ENCODE peak calls at places on chromosome 6, in seven cellular contexts. One of them, this sample, is unnamed. For H3K4me1, the result is how much of the 10 kb centered on the place peaks cover.

GRCh38 chr6:8492536-8493125 is 57.3 kb upstream of the SLC35B3 start:
- DNase-seq in stomach: no peak
- DNase-seq in IMR-90: no peak
- DNase-seq in ovary: no peak
- DNase-seq in gastrocnemius medialis: no peak
- DNase-seq in uterus: no peak
- DNase-seq in body of pancreas: no peak
- DNase-seq in this sample: no peak

GRCh38 chr6:105484238-105485161 is 81.6 kb upstream of the PREP start:
- DNase-seq in stomach: no peak
- DNase-seq in IMR-90: peak
- DNase-seq in ovary: no peak
- DNase-seq in gastrocnemius medialis: no peak
- DNase-seq in uterus: no peak
- DNase-seq in body of pancreas: no peak
- DNase-seq in this sample: no peak

GRCh38 chr6:38728203-38728602 is 13.1 kb downstream of the DNAH8 start:
- DNase-seq in stomach: no peak
- DNase-seq in IMR-90: no peak
- DNase-seq in ovary: no peak
- DNase-seq in gastrocnemius medialis: no peak
- DNase-seq in uterus: no peak
- DNase-seq in body of pancreas: no peak
- DNase-seq in this sample: no peak

GRCh38 chr6:446418-447366 is 55.1 kb downstream of the IRF4 start:
- DNase-seq in stomach: no peak
- DNase-seq in IMR-90: no peak
- DNase-seq in ovary: no peak
- DNase-seq in gastrocnemius medialis: no peak
- DNase-seq in uterus: no peak
- DNase-seq in body of pancreas: no peak
- DNase-seq in this sample: no peak

GRCh38 chr6:96907498-96907897 is 9.8 kb upstream of the NDUFAF4 start:
- DNase-seq in stomach: no peak
- DNase-seq in IMR-90: peak
- DNase-seq in ovary: no peak
- DNase-seq in gastrocnemius medialis: no peak
- DNase-seq in uterus: no peak
- DNase-seq in body of pancreas: no peak
- DNase-seq in this sample: no peak

GRCh38 chr6:36964908-36965307 is 10.4 kb downstream of the PI16 start:
- DNase-seq in stomach: no peak
- DNase-seq in IMR-90: no peak
- DNase-seq in ovary: no peak
- DNase-seq in gastrocnemius medialis: no peak
- DNase-seq in uterus: no peak
- DNase-seq in body of pancreas: no peak
- DNase-seq in this sample: no peak

GRCh38 chr6:11538049-11538798 is 675 bp downstream of the TMEM170B start:
- DNase-seq in stomach: peak
- DNase-seq in IMR-90: no peak
- DNase-seq in ovary: peak
- DNase-seq in gastrocnemius medialis: peak
- DNase-seq in uterus: peak
- DNase-seq in body of pancreas: peak
- DNase-seq in this sample: peak

GRCh38 chr6:81933089-81933488 is 180.6 kb upstream of the TENT5A start:
- DNase-seq in stomach: no peak
- DNase-seq in IMR-90: no peak
- DNase-seq in ovary: no peak
- DNase-seq in gastrocnemius medialis: no peak
- DNase-seq in uterus: no peak
- DNase-seq in body of pancreas: no peak
- DNase-seq in this sample: no peak

GRCh38 chr6:2848851-2849250 is 7.2 kb upstream of the SERPINB1 start:
- DNase-seq in stomach: peak
- DNase-seq in IMR-90: no peak
- DNase-seq in ovary: no peak
- DNase-seq in gastrocnemius medialis: no peak
- DNase-seq in uterus: no peak
- DNase-seq in body of pancreas: no peak
- DNase-seq in this sample: no peak

GRCh38 chr6:40399888-40400468 is 187.2 kb downstream of the LRFN2 start:
- DNase-seq in stomach: no peak
- DNase-seq in IMR-90: no peak
- DNase-seq in ovary: no peak
- DNase-seq in gastrocnemius medialis: no peak
- DNase-seq in uterus: no peak
- DNase-seq in body of pancreas: no peak
- DNase-seq in this sample: no peak

GRCh38 chr6:95572098-95572497 is 5.2 kb upstream of the MANEA start:
- DNase-seq in stomach: no peak
- DNase-seq in IMR-90: no peak
- DNase-seq in ovary: no peak
- DNase-seq in gastrocnemius medialis: no peak
- DNase-seq in uterus: no peak
- DNase-seq in body of pancreas: no peak
- DNase-seq in this sample: no peak

GRCh38 chr6:11263185-11263817 is 30.8 kb upstream of the NEDD9 start:
- DNase-seq in stomach: peak
- DNase-seq in IMR-90: peak
- DNase-seq in ovary: peak
- DNase-seq in gastrocnemius medialis: peak
- DNase-seq in uterus: peak
- DNase-seq in body of pancreas: peak
- DNase-seq in this sample: peak

GRCh38 chr6:166313255-166314070 is 5.3 kb upstream of the PRR18 start:
- DNase-seq in stomach: peak
- DNase-seq in IMR-90: peak
- DNase-seq in ovary: no peak
- DNase-seq in gastrocnemius medialis: no peak
- DNase-seq in uterus: no peak
- DNase-seq in body of pancreas: peak
- DNase-seq in this sample: no peak

GRCh38 chr6:148893073-148893472 is 146.2 kb downstream of the UST start:
- DNase-seq in stomach: no peak
- DNase-seq in IMR-90: no peak
- DNase-seq in ovary: no peak
- DNase-seq in gastrocnemius medialis: no peak
- DNase-seq in uterus: no peak
- DNase-seq in body of pancreas: no peak
- DNase-seq in this sample: no peak

GRCh38 chr6:35731414-35731735 is 5.5 kb upstream of the ARMC12 start:
- DNase-seq in stomach: peak
- DNase-seq in IMR-90: peak
- DNase-seq in ovary: peak
- DNase-seq in gastrocnemius medialis: peak
- DNase-seq in uterus: peak
- DNase-seq in body of pancreas: peak
- DNase-seq in this sample: peak

GRCh38 chr6:157556671-157557430 is 175.9 kb downstream of the ZDHHC14 start:
- DNase-seq in stomach: peak
- DNase-seq in IMR-90: no peak
- DNase-seq in ovary: no peak
- DNase-seq in gastrocnemius medialis: no peak
- DNase-seq in uterus: no peak
- DNase-seq in body of pancreas: peak
- DNase-seq in this sample: no peak

GRCh38 chr6:288861-289260 is 3.4 kb upstream of the DUSP22 start:
- DNase-seq in stomach: no peak
- DNase-seq in IMR-90: no peak
- DNase-seq in ovary: no peak
- DNase-seq in gastrocnemius medialis: no peak
- DNase-seq in uterus: no peak
- DNase-seq in body of pancreas: no peak
- DNase-seq in this sample: no peak

GRCh38 chr6:1770435-1770843 is 160.7 kb downstream of the FOXC1 start:
- DNase-seq in stomach: no peak
- DNase-seq in IMR-90: peak
- DNase-seq in ovary: no peak
- DNase-seq in gastrocnemius medialis: no peak
- DNase-seq in uterus: no peak
- DNase-seq in body of pancreas: no peak
- DNase-seq in this sample: no peak

GRCh38 chr6:12844284-12845223 is 128.0 kb downstream of the PHACTR1 start:
- DNase-seq in stomach: no peak
- DNase-seq in IMR-90: peak
- DNase-seq in ovary: no peak
- DNase-seq in gastrocnemius medialis: no peak
- DNase-seq in uterus: no peak
- DNase-seq in body of pancreas: no peak
- DNase-seq in this sample: no peak

GRCh38 chr6:131669891-131670290 is 31.3 kb downstream of the OR2A4 start:
- DNase-seq in stomach: no peak
- DNase-seq in IMR-90: no peak
- DNase-seq in ovary: no peak
- DNase-seq in gastrocnemius medialis: no peak
- DNase-seq in uterus: no peak
- DNase-seq in body of pancreas: no peak
- DNase-seq in this sample: no peak

GRCh38 chr6:80001337-80001736 is 3.1 kb upstream of the TTK start:
- DNase-seq in stomach: no peak
- DNase-seq in IMR-90: no peak
- DNase-seq in ovary: no peak
- DNase-seq in gastrocnemius medialis: no peak
- DNase-seq in uterus: no peak
- DNase-seq in body of pancreas: no peak
- DNase-seq in this sample: no peak

GRCh38 chr6:80003841-80004198 is 629 bp upstream of the TTK start:
- DNase-seq in stomach: no peak
- DNase-seq in IMR-90: no peak
- DNase-seq in ovary: no peak
- DNase-seq in gastrocnemius medialis: no peak
- DNase-seq in uterus: no peak
- DNase-seq in body of pancreas: no peak
- DNase-seq in this sample: no peak

GRCh38 chr6:80005406-80005805 is 957 bp downstream of the TTK start:
- DNase-seq in stomach: no peak
- DNase-seq in IMR-90: no peak
- DNase-seq in ovary: no peak
- DNase-seq in gastrocnemius medialis: no peak
- DNase-seq in uterus: no peak
- DNase-seq in body of pancreas: no peak
- DNase-seq in this sample: no peak

GRCh38 chr6:80006541-80006940 is 2.1 kb downstream of the TTK start:
- DNase-seq in stomach: no peak
- DNase-seq in IMR-90: no peak
- DNase-seq in ovary: no peak
- DNase-seq in gastrocnemius medialis: no peak
- DNase-seq in uterus: no peak
- DNase-seq in body of pancreas: no peak
- DNase-seq in this sample: no peak

GRCh38 chr6:80004199-80005072 is at the start of gene TTK:
- DNase-seq in stomach: peak
- DNase-seq in IMR-90: peak
- DNase-seq in ovary: peak
- DNase-seq in gastrocnemius medialis: peak
- DNase-seq in uterus: peak
- DNase-seq in body of pancreas: peak
- DNase-seq in this sample: peak
- TF ChIP-seq POLR2A in stomach: no peak
- TF ChIP-seq POLR2A in IMR-90: peak
- TF ChIP-seq POLR2A in ovary: peak
- TF ChIP-seq POLR2A in gastrocnemius medialis: peak
- TF ChIP-seq POLR2A in uterus: peak
- TF ChIP-seq POLR2A in body of pancreas: peak
- TF ChIP-seq POLR2A in this sample: peak

GRCh38 chr6:5204340-5204739 is 56.4 kb downstream of the LYRM4 start:
- DNase-seq in stomach: no peak
- DNase-seq in IMR-90: no peak
- DNase-seq in ovary: no peak
- DNase-seq in gastrocnemius medialis: no peak
- DNase-seq in uterus: no peak
- DNase-seq in body of pancreas: no peak
- DNase-seq in this sample: no peak

GRCh38 chr6:5206920-5207561 is 53.7 kb downstream of the LYRM4 start:
- DNase-seq in stomach: no peak
- DNase-seq in IMR-90: no peak
- DNase-seq in ovary: no peak
- DNase-seq in gastrocnemius medialis: no peak
- DNase-seq in uterus: no peak
- DNase-seq in body of pancreas: no peak
- DNase-seq in this sample: no peak

GRCh38 chr6:5205877-5206840 is 54.6 kb downstream of the LYRM4 start:
- DNase-seq in stomach: peak
- DNase-seq in IMR-90: peak
- DNase-seq in ovary: peak
- DNase-seq in gastrocnemius medialis: peak
- DNase-seq in uterus: peak
- DNase-seq in body of pancreas: peak
- DNase-seq in this sample: peak

GRCh38 chr6:5203571-5203970 is 57.2 kb downstream of the LYRM4 start:
- DNase-seq in stomach: no peak
- DNase-seq in IMR-90: no peak
- DNase-seq in ovary: no peak
- DNase-seq in gastrocnemius medialis: no peak
- DNase-seq in uterus: no peak
- DNase-seq in body of pancreas: no peak
- DNase-seq in this sample: no peak

DNA sequence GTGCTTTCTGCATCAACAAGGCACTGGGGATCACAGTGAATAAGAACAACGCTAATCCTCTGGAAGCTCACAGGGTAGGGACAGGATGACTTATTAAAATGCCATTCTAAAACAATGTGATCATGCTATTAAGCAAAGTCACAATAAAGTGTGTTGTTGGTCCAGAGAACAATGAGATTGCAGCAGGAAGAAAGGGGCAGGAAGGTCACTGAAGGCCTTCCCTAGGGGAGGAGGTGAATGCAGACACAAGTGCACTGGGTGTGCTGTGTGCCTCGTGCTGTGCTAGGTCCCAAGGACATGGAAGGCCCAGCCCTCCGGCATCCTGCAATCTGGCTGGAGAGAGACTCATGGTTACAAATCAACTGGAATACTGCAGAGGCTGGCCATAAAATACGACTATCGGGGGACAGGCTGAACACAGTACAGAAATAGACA is 55.7 kb downstream of the LYRM4 start:
- DNase-seq in stomach: no peak
- DNase-seq in IMR-90: no peak
- DNase-seq in ovary: no peak
- DNase-seq in gastrocnemius medialis: no peak
- DNase-seq in uterus: peak
- DNase-seq in body of pancreas: no peak
- DNase-seq in this sample: no peak
- H3K4me1 ChIP-seq in stomach: under half
- H3K4me1 ChIP-seq in IMR-90: under half
- H3K4me1 ChIP-seq in ovary: under half
- H3K4me1 ChIP-seq in gastrocnemius medialis: under half
- H3K4me1 ChIP-seq in uterus: under half
- H3K4me1 ChIP-seq in body of pancreas: under half
- H3K4me1 ChIP-seq in this sample: half or more

GRCh38 chr6:100506651-100507050 is 41.9 kb upstream of the SIM1 start:
- DNase-seq in stomach: no peak
- DNase-seq in IMR-90: peak
- DNase-seq in ovary: no peak
- DNase-seq in gastrocnemius medialis: no peak
- DNase-seq in uterus: no peak
- DNase-seq in body of pancreas: no peak
- DNase-seq in this sample: no peak
- TF ChIP-seq POLR2A in stomach: no peak
- TF ChIP-seq POLR2A in IMR-90: no peak
- TF ChIP-seq POLR2A in ovary: no peak
- TF ChIP-seq POLR2A in gastrocnemius medialis: no peak
- TF ChIP-seq POLR2A in uterus: no peak
- TF ChIP-seq POLR2A in body of pancreas: no peak
- TF ChIP-seq POLR2A in this sample: no peak

GRCh38 chr6:32081676-32082075 is 27.5 kb downstream of the TNXB start:
- DNase-seq in stomach: no peak
- DNase-seq in IMR-90: no peak
- DNase-seq in ovary: no peak
- DNase-seq in gastrocnemius medialis: no peak
- DNase-seq in uterus: peak
- DNase-seq in body of pancreas: no peak
- DNase-seq in this sample: peak
- H3K4me1 ChIP-seq in stomach: under half
- H3K4me1 ChIP-seq in IMR-90: under half
- H3K4me1 ChIP-seq in ovary: under half
- H3K4me1 ChIP-seq in gastrocnemius medialis: under half
- H3K4me1 ChIP-seq in uterus: under half
- H3K4me1 ChIP-seq in body of pancreas: under half
- H3K4me1 ChIP-seq in this sample: under half

This sample was measured in heart left ventricle.